ENCODE peak calls at places on chromosomes 11 and 22, in nine cellular contexts. J, N, Z, C, P, Y, X, R and B are unnamed samples.

GRCh38 chr22:20494978-20495860 is at the start of gene KLHL22:
- DNase-seq in J (peak), N (peak), Z (no peak), C (peak), P (peak), Y (peak), X (peak), R (peak), B (no peak)

GRCh38 chr22:41885116-41885515 is 29.8 kb downstream of the SHISA8 start:
- DNase-seq in J (no peak), N (no peak), Z (no peak), C (no peak), P (no peak), Y (no peak), X (no peak), R (no peak), B (no peak)

GRCh38 chr22:39979048-39979447 is 15.7 kb upstream of the FAM83F start:
- DNase-seq in J (no peak), N (no peak), Z (no peak), C (no peak), P (no peak), Y (no peak), X (no peak), R (no peak), B (no peak)

GRCh38 chr22:20239951-20240773 is 28.0 kb downstream of the RTN4R start:
- DNase-seq in J (peak), N (no peak), Z (no peak), C (peak), P (no peak), Y (no peak), X (peak), R (no peak), B (no peak)

GRCh38 chr11:69552951-69553350 is 71.5 kb downstream of the LINC01488 start:
- DNase-seq in J (no peak), N (no peak), Z (no peak), C (no peak), P (no peak), Y (no peak), X (no peak), R (no peak), B (peak)

GRCh38 chr11:41878158-41878557 is 418.7 kb upstream of the LRRC4C start:
- DNase-seq in J (no peak), N (no peak), Z (no peak), C (no peak), P (no peak), Y (no peak), X (no peak), R (no peak), B (no peak)

GRCh38 chr11:119752324-119752723 is 23.3 kb upstream of the NECTIN1 start:
- DNase-seq in J (no peak), N (no peak), Z (no peak), C (no peak), P (no peak), Y (no peak), X (no peak), R (no peak), B (no peak)

GRCh38 chr11:44596541-44597276 is 31.2 kb downstream of the CD82 start:
- DNase-seq in J (no peak), N (peak), Z (peak), C (no peak), P (no peak), Y (no peak), X (no peak), R (no peak), B (no peak)

GRCh38 chr11:83140691-83141455 is 16.1 kb upstream of the PCF11 start:
- DNase-seq in J (no peak), N (no peak), Z (no peak), C (no peak), P (no peak), Y (no peak), X (no peak), R (no peak), B (no peak)